ENCODE peak calls at places on chromosome 17, in eight cellular contexts. B is Peyer's patch, C is GM23248, A is neuronal stem cell, T is heart right ventricle, W is NT2/D1, Z is ovary, I is ascending aorta. J is an unnamed sample. For H3K36me3 and H3K9me3, the result is how much of the 10 kb centered on the place peaks cover.

GRCh38 chr17:28937044-28937729 is 14.1 kb downstream of the PHF12 start:
- DNase-seq in B (no peak), C (peak), A (no peak), T (no peak), W (no peak), Z (no peak), I (no peak), J (no peak)

GRCh38 chr17:55577687-55578086 is 66.4 kb upstream of the SMIM36 start:
- DNase-seq in B (peak), C (no peak), A (no peak), T (peak), W (no peak), Z (peak), I (no peak), J (no peak)

GRCh38 chr17:16922386-16923096 is 49.4 kb downstream of the TNFRSF13B start:
- DNase-seq in B (no peak), C (peak), A (no peak), T (no peak), W (no peak), Z (no peak), I (no peak), J (no peak)

GRCh38 chr17:1755252-1755992 is 6.4 kb upstream of the SERPINF1 start:
- DNase-seq in B (no peak), C (no peak), A (no peak), T (no peak), W (no peak), Z (no peak), I (no peak), J (no peak)

GRCh38 chr17:70074991-70075390 is at the start of gene KCNJ16:
- DNase-seq in B (no peak), C (no peak), A (no peak), T (no peak), W (no peak), Z (no peak), I (no peak), J (no peak)

GRCh38 chr17:68981288-68981687 is 26.1 kb upstream of the ABCA8 start:
- DNase-seq in B (no peak), C (peak), A (no peak), T (no peak), W (no peak), Z (no peak), I (peak), J (no peak)

GRCh38 chr17:74601944-74602572 is 10.0 kb upstream of the CD300LD start:
- DNase-seq in B (no peak), C (peak), A (peak), T (no peak), W (peak), Z (no peak), I (no peak), J (peak)

GRCh38 chr17:61926831-61927210 is 961 bp downstream of the INTS2 start:
- DNase-seq in B (no peak), C (peak), A (no peak), T (no peak), W (no peak), Z (no peak), I (no peak), J (no peak)

GRCh38 chr17:40466298-40466971 is 23.2 kb downstream of the IGFBP4 start:
- DNase-seq in B (no peak), C (no peak), A (no peak), T (no peak), W (no peak), Z (no peak), I (no peak), J (no peak)

GRCh38 chr17:50210249-50211225 is 9.1 kb upstream of the COL1A1 start:
- DNase-seq in B (no peak), C (peak), A (no peak), T (peak), W (peak), Z (peak), I (peak), J (peak)

GRCh38 chr17:49223517-49224197 is 6.9 kb downstream of the PHOSPHO1 start:
- DNase-seq in B (peak), C (peak), A (peak), T (peak), W (no peak), Z (peak), I (no peak), J (peak)

GRCh38 chr17:39143552-39144093 is 7.8 kb downstream of the PLXDC1 start:
- DNase-seq in B (no peak), C (peak), A (no peak), T (peak), W (no peak), Z (peak), I (no peak), J (no peak)

GRCh38 chr17:55117063-55117611 is 147.6 kb upstream of the HLF start:
- DNase-seq in B (no peak), C (no peak), A (no peak), T (no peak), W (no peak), Z (no peak), I (no peak), J (no peak)

GRCh38 chr17:81404557-81405165 is 9.4 kb downstream of the BAHCC1 start:
- DNase-seq in B (no peak), C (no peak), A (no peak), T (no peak), W (no peak), Z (no peak), I (no peak), J (no peak)

GRCh38 chr17:40343126-40344119 is 21.1 kb downstream of the GJD3 start:
- DNase-seq in B (peak), C (peak), A (no peak), T (peak), W (no peak), Z (peak), I (no peak), J (no peak)

GRCh38 chr17:74119049-74119580 is 84.4 kb upstream of the RPL38 start:
- DNase-seq in B (no peak), C (no peak), A (no peak), T (no peak), W (no peak), Z (no peak), I (no peak), J (no peak)

GRCh38 chr17:60539807-60540206 is 13.8 kb upstream of the APPBP2 start:
- DNase-seq in B (no peak), C (no peak), A (no peak), T (no peak), W (no peak), Z (no peak), I (no peak), J (no peak)
- H3K4me3 ChIP-seq in B (no peak), C (no peak), A (no peak), T (no peak), W (no peak), Z (no peak), I (no peak), J (no peak)

GRCh38 chr17:8474826-8475225 is 39.1 kb downstream of the NDEL1 start:
- DNase-seq in B (no peak), C (no peak), A (no peak), T (no peak), W (no peak), Z (no peak), I (no peak), J (no peak)
- H3K36me3 ChIP-seq in B (half or more), C (under half), A (half or more), T (under half), W (half or more), Z (under half), I (half or more), J (half or more)

GRCh38 chr17:4631431-4631830 is 10.0 kb downstream of the ALOX15 start:
- DNase-seq in B (no peak), C (no peak), A (no peak), T (no peak), W (no peak), Z (no peak), I (peak), J (no peak)
- H3K9me3 ChIP-seq in B (under half), C (under half), A (under half), T (under half), W (under half), Z (under half), I (under half), J (under half)

GRCh38 chr17:37829446-37830142 is 84.7 kb upstream of the HNF1B start:
- DNase-seq in B (no peak), C (no peak), A (no peak), T (no peak), W (no peak), Z (no peak), I (no peak), J (no peak)
- H3K4me3 ChIP-seq in B (no peak), C (no peak), A (no peak), T (no peak), W (no peak), Z (no peak), I (no peak), J (no peak)

GRCh38 chr17:45240905-45241314 is 19.2 kb downstream of the FMNL1 start:
- DNase-seq in B (no peak), C (no peak), A (no peak), T (no peak), W (no peak), Z (no peak), I (no peak), J (no peak)
- H3K36me3 ChIP-seq in B (under half), C (under half), A (under half), T (under half), W (under half), Z (under half), I (under half), J (under half)

GRCh38 chr17:8925141-8925540 is 40.4 kb downstream of the PIK3R5 start:
- DNase-seq in B (no peak), C (no peak), A (no peak), T (no peak), W (no peak), Z (no peak), I (no peak), J (no peak)

GRCh38 chr17:8925808-8926207 is 39.7 kb downstream of the PIK3R5 start:
- DNase-seq in B (no peak), C (no peak), A (no peak), T (no peak), W (no peak), Z (no peak), I (no peak), J (no peak)

GRCh38 chr17:8930664-8931063 is 34.8 kb downstream of the PIK3R5 start:
- DNase-seq in B (no peak), C (no peak), A (no peak), T (no peak), W (no peak), Z (no peak), I (no peak), J (no peak)

GRCh38 chr17:8927395-8927794 is 38.1 kb downstream of the PIK3R5 start:
- DNase-seq in B (no peak), C (no peak), A (no peak), T (no peak), W (no peak), Z (no peak), I (no peak), J (no peak)

GRCh38 chr17:8928347-8928746 is 37.2 kb downstream of the PIK3R5 start:
- DNase-seq in B (no peak), C (no peak), A (no peak), T (no peak), W (no peak), Z (no peak), I (no peak), J (no peak)
- H3K9me3 ChIP-seq in B (under half), C (under half), A (under half), T (half or more), W (under half), Z (under half), I (under half), J (under half)

DNA sequence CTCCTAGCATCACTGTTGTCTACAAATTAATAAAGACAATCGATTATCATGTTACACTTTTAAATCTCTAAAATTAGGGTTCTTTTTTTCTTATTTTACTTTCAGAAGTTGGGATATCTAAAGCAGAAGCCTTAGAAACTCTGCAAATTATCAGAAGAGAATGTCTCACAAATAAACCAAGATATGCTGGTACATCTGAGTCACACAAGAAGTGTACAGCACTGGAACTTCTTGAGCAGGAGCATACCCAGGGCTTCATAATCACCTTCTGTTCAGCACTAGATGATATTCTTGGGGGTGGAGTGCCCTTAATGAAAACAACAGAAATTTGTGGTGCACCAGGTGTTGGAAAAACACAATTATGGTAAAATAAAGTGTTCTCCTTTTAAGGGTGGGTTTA is 2.4 kb downstream of the RAD51C start:
- DNase-seq in B (no peak), C (no peak), A (no peak), T (no peak), W (no peak), Z (no peak), I (no peak), J (no peak)
- H3K4me3 ChIP-seq in B (no peak), C (no peak), A (no peak), T (no peak), W (no peak), Z (no peak), I (no peak), J (no peak)

GRCh38 chr17:76747716-76748360 is 9.9 kb downstream of the MFSD11 start:
- DNase-seq in B (no peak), C (no peak), A (no peak), T (no peak), W (no peak), Z (no peak), I (no peak), J (no peak)

GRCh38 chr17:76744747-76745146 is 6.8 kb downstream of the MFSD11 start:
- DNase-seq in B (no peak), C (no peak), A (no peak), T (no peak), W (no peak), Z (no peak), I (no peak), J (no peak)

GRCh38 chr17:76752006-76752405 is 14.1 kb downstream of the MFSD11 start:
- DNase-seq in B (no peak), C (no peak), A (no peak), T (no peak), W (no peak), Z (no peak), I (no peak), J (no peak)

GRCh38 chr17:76751416-76751993 is 13.6 kb downstream of the MFSD11 start:
- DNase-seq in B (no peak), C (no peak), A (no peak), T (no peak), W (no peak), Z (no peak), I (no peak), J (no peak)

DNA sequence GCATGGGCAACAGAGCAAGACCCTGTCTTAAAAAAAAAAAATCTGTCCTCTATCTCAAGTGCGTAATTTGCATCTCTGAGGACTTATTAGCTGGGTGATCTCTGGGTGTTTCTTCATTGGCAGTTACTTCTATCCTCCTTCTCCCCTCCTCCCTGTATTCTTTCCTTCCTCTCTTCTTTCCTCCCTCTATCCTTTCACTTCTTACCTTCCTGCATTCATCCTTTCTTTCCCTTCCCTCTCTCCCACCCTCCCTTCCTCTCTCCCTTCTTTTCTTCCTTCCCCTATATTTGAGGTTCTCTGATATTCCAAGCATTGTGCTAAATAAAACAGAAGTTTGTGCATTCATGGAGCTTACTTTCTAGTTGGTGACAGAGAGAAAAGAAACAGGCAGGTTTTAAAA is 10.7 kb downstream of the MFSD11 start:
- DNase-seq in B (no peak), C (no peak), A (no peak), T (no peak), W (no peak), Z (no peak), I (no peak), J (no peak)
- H3K36me3 ChIP-seq in B (under half), C (under half), A (under half), T (under half), W (under half), Z (under half), I (under half), J (under half)

GRCh38 chr17:22300177-22300576 is 607.9 kb downstream of the KCNJ18 start:
- DNase-seq in B (no peak), C (no peak), A (no peak), T (no peak), W (no peak), Z (no peak), I (no peak), J (no peak)
- H3K9me3 ChIP-seq in B (under half), C (under half), A (under half), T (under half), W (under half), Z (under half), I (under half), J (under half)